ENCODE peak calls at places on chromosomes 7 and 10, in nine cellular contexts. Y is mesenchymal stem cell; G is activated naive CD8-positive, alpha-beta T cell treated with anti-CD3 and anti-CD28 coated beads, Interleukin-2, amount 50 U/mL, for 16 hours; O is fibroblast of lung; V is EL; S is T1000; B is pons; W is germinal center; X is M059J. K is an unnamed sample.

GRCh38 chr10:98589007-98589406 is 142.3 kb upstream of the HPS1 start:
- DNase-seq in Y (peak), G (no peak), O (no peak), V (peak), S (no peak), B (peak), W (no peak), X (no peak), K (no peak)

GRCh38 chr7:50791921-50792341 is 9.2 kb upstream of the GRB10 start:
- DNase-seq in Y (peak), G (no peak), O (peak), V (peak), S (no peak), B (no peak), W (no peak), X (no peak), K (no peak)

GRCh38 chr10:57785546-57785945 is 482.1 kb downstream of the IPMK start:
- DNase-seq in Y (no peak), G (no peak), O (no peak), V (no peak), S (no peak), B (no peak), W (no peak), X (no peak), K (no peak)

GRCh38 chr7:78634073-78634472 is 819.4 kb downstream of the MAGI2 start:
- DNase-seq in Y (no peak), G (no peak), O (no peak), V (no peak), S (no peak), B (peak), W (no peak), X (no peak), K (no peak)

GRCh38 chr10:91420868-91421267 is 10.7 kb downstream of the HECTD2 start:
- DNase-seq in Y (peak), G (no peak), O (peak), V (peak), S (no peak), B (no peak), W (no peak), X (peak), K (no peak)

GRCh38 chr10:118457824-118458428 is 115.8 kb upstream of the FAM204A start:
- DNase-seq in Y (no peak), G (no peak), O (no peak), V (no peak), S (no peak), B (no peak), W (no peak), X (no peak), K (no peak)

GRCh38 chr10:43573250-43574034 is 974 bp downstream of the ZNF239 start:
- DNase-seq in Y (no peak), G (no peak), O (peak), V (peak), S (no peak), B (peak), W (no peak), X (no peak), K (peak)

GRCh38 chr10:33876547-33877400 is 542.3 kb upstream of the NRP1 start:
- DNase-seq in Y (no peak), G (no peak), O (no peak), V (no peak), S (no peak), B (no peak), W (no peak), X (no peak), K (no peak)

GRCh38 chr7:115005241-115005640 is 83.3 kb downstream of the MDFIC start:
- DNase-seq in Y (no peak), G (no peak), O (no peak), V (no peak), S (no peak), B (no peak), W (no peak), X (no peak), K (peak)

GRCh38 chr7:144027070-144027469 is 21.7 kb upstream of the OR2A5 start:
- DNase-seq in Y (peak), G (no peak), O (peak), V (peak), S (no peak), B (peak), W (no peak), X (peak), K (peak)

GRCh38 chr7:143929224-143929920 is 5.7 kb upstream of the OR2F2 start:
- DNase-seq in Y (no peak), G (no peak), O (no peak), V (no peak), S (no peak), B (no peak), W (no peak), X (no peak), K (no peak)

GRCh38 chr7:107857541-107857912 is 33.5 kb upstream of the DLD start:
- DNase-seq in Y (no peak), G (no peak), O (peak), V (peak), S (no peak), B (no peak), W (no peak), X (peak), K (no peak)

GRCh38 chr7:69919712-69920111 is 321.4 kb downstream of the AUTS2 start:
- DNase-seq in Y (no peak), G (no peak), O (peak), V (no peak), S (no peak), B (no peak), W (no peak), X (no peak), K (no peak)

GRCh38 chr10:86599729-86600128 is 54.6 kb upstream of the OPN4 start:
- DNase-seq in Y (no peak), G (no peak), O (no peak), V (no peak), S (no peak), B (no peak), W (no peak), X (peak), K (no peak)

GRCh38 chr7:92260248-92260781 is 14.5 kb downstream of the ANKIB1 start:
- DNase-seq in Y (peak), G (no peak), O (peak), V (peak), S (no peak), B (no peak), W (no peak), X (peak), K (no peak)

GRCh38 chr10:71221586-71222202 is 9.3 kb downstream of the UNC5B start:
- DNase-seq in Y (peak), G (no peak), O (no peak), V (no peak), S (no peak), B (no peak), W (no peak), X (no peak), K (no peak)

GRCh38 chr7:63113713-63114285 is 884.9 kb upstream of the ZNF722 start:
- DNase-seq in Y (no peak), G (no peak), O (no peak), V (no peak), S (no peak), B (no peak), W (no peak), X (no peak), K (no peak)

GRCh38 chr7:29416906-29417305 is 146.7 kb upstream of the PRR15 start:
- DNase-seq in Y (no peak), G (no peak), O (no peak), V (no peak), S (no peak), B (no peak), W (no peak), X (no peak), K (no peak)

GRCh38 chr7:140646931-140647647 is 6.5 kb upstream of the DENND2A start:
- DNase-seq in Y (peak), G (no peak), O (no peak), V (peak), S (no peak), B (peak), W (peak), X (peak), K (peak)

GRCh38 chr10:71397340-71398212 is 856 bp downstream of the CDH23 start:
- DNase-seq in Y (no peak), G (no peak), O (no peak), V (no peak), S (no peak), B (no peak), W (no peak), X (no peak), K (no peak)

GRCh38 chr10:132984801-132985545 is 42.6 kb upstream of the CFAP46 start:
- DNase-seq in Y (no peak), G (no peak), O (no peak), V (peak), S (no peak), B (no peak), W (no peak), X (peak), K (no peak)

GRCh38 chr7:43071604-43072003 is 40.8 kb upstream of the HECW1 start:
- DNase-seq in Y (peak), G (no peak), O (no peak), V (peak), S (no peak), B (no peak), W (no peak), X (peak), K (no peak)

GRCh38 chr7:35648367-35648766 is 46.6 kb downstream of the HERPUD2 start:
- DNase-seq in Y (peak), G (no peak), O (no peak), V (no peak), S (no peak), B (no peak), W (no peak), X (no peak), K (no peak)

GRCh38 chr10:121531076-121531829 is 67.0 kb downstream of the FGFR2 start:
- DNase-seq in Y (no peak), G (no peak), O (no peak), V (no peak), S (no peak), B (no peak), W (no peak), X (no peak), K (no peak)

GRCh38 chr7:100888988-100889760 is at the start of gene UFSP1:
- DNase-seq in Y (no peak), G (no peak), O (no peak), V (no peak), S (peak), B (no peak), W (no peak), X (no peak), K (no peak)

GRCh38 chr10:75622503-75622902 is 191.1 kb downstream of the LRMDA start:
- DNase-seq in Y (no peak), G (no peak), O (no peak), V (no peak), S (no peak), B (no peak), W (no peak), X (no peak), K (no peak)

GRCh38 chr7:25950488-25951413 is 201.2 kb upstream of the NFE2L3 start:
- DNase-seq in Y (peak), G (peak), O (peak), V (peak), S (no peak), B (peak), W (peak), X (peak), K (peak)

GRCh38 chr7:6171532-6172330 is 100.7 kb downstream of the CYTH3 start:
- DNase-seq in Y (no peak), G (no peak), O (no peak), V (no peak), S (no peak), B (no peak), W (no peak), X (no peak), K (no peak)

GRCh38 chr7:105402221-105403095 is 13.7 kb upstream of the SRPK2 start:
- DNase-seq in Y (peak), G (no peak), O (peak), V (no peak), S (no peak), B (no peak), W (no peak), X (no peak), K (no peak)

GRCh38 chr10:79270471-79271246 is 76.6 kb upstream of the PPIF start:
- DNase-seq in Y (peak), G (no peak), O (no peak), V (no peak), S (no peak), B (peak), W (no peak), X (no peak), K (no peak)

GRCh38 chr10:34291466-34292177 is 523.5 kb downstream of the PARD3 start:
- DNase-seq in Y (no peak), G (no peak), O (no peak), V (no peak), S (no peak), B (no peak), W (no peak), X (no peak), K (no peak)

GRCh38 chr10:78914502-78915330 is 154.1 kb upstream of the ZMIZ1 start:
- DNase-seq in Y (no peak), G (no peak), O (peak), V (no peak), S (no peak), B (peak), W (no peak), X (no peak), K (no peak)

GRCh38 chr10:50623299-50624153 is at the start of gene SGMS1:
- DNase-seq in Y (peak), G (peak), O (peak), V (peak), S (peak), B (no peak), W (peak), X (peak), K (peak)